ENCODE peak calls at places on chromosome 4, in four cellular contexts. T is GM12878, I is GM13976, V is fibroblast of mammary gland. L is an unnamed sample.

GRCh38 chr4:20292739-20293138 is 41.0 kb downstream of the SLIT2 start:
- DNase-seq in T (no peak), I (no peak), V (no peak), L (no peak)

GRCh38 chr4:120299631-120300030 is 233.0 kb upstream of the MAD2L1 start:
- DNase-seq in T (no peak), V (no peak), I (no peak), L (no peak)

GRCh38 chr4:34432706-34433105 is 1811.6 kb downstream of the ARAP2 start:
- DNase-seq in T (no peak), V (no peak), I (no peak), L (no peak)

GRCh38 chr4:25437951-25438350 is 60.9 kb downstream of the ANAPC4 start:
- DNase-seq in I (no peak), V (no peak), T (no peak), L (no peak)

GRCh38 chr4:40180356-40180755 is 16.5 kb upstream of the RHOH start:
- DNase-seq in T (no peak), I (no peak), V (peak; percentile 97), L (no peak)

GRCh38 chr4:78370625-78371372 is 180.8 kb upstream of the ANXA3 start:
- DNase-seq in T (no peak), V (peak; percentile 24), I (no peak), L (no peak)

GRCh38 chr4:129117705-129118104 is 21.8 kb downstream of the C4orf33 start:
- DNase-seq in T (no peak), V (no peak), I (no peak), L (no peak)

GRCh38 chr4:183436417-183436816 is 8.0 kb upstream of the CDKN2AIP start:
- DNase-seq in T (no peak), I (no peak), V (no peak), L (no peak)

GRCh38 chr4:95548738-95549245 is at the start of gene UNC5C:
- DNase-seq in V (no peak), I (peak; percentile 21), T (no peak), L (no peak)

GRCh38 chr4:79088991-79089705 is 149.9 kb upstream of the PAQR3 start:
- DNase-seq in I (no peak), V (no peak), T (no peak), L (no peak)

GRCh38 chr4:10063544-10064300 is 42.4 kb upstream of the SLC2A9 start:
- DNase-seq in T (no peak), V (peak; percentile 73), I (no peak), L (no peak)

GRCh38 chr4:4327652-4328121 is 37.6 kb downstream of the ZBTB49 start:
- DNase-seq in I (peak; percentile 40), T (no peak), V (peak; percentile 18), L (no peak)

GRCh38 chr4:148686449-148686848 is 244.2 kb upstream of the NR3C2 start:
- DNase-seq in V (no peak), T (no peak), I (no peak), L (no peak)

GRCh38 chr4:38455092-38455855 is 208.7 kb upstream of the KLF3 start:
- DNase-seq in V (no peak), T (peak; percentile 53), I (peak; percentile 53), L (no peak)

GRCh38 chr4:185518494-185518893 is 16.8 kb downstream of the PDLIM3 start:
- DNase-seq in V (no peak), T (no peak), I (no peak), L (no peak)

GRCh38 chr4:63458010-63458409 is 951.2 kb downstream of the TECRL start:
- DNase-seq in T (no peak), I (no peak), V (no peak), L (no peak)

GRCh38 chr4:99383833-99384392 is 31.4 kb upstream of the ADH1C start:
- DNase-seq in V (peak; percentile 98), I (no peak), T (no peak), L (no peak)

GRCh38 chr4:2168469-2169319 is 73.2 kb downstream of the HAUS3 start:
- DNase-seq in T (no peak), I (no peak), V (no peak), L (no peak)

GRCh38 chr4:55386840-55387239 is 8.9 kb upstream of the TMEM165 start:
- DNase-seq in T (no peak), V (no peak), I (no peak), L (no peak)

GRCh38 chr4:36187723-36188333 is 56.5 kb downstream of the ARAP2 start:
- DNase-seq in V (peak; percentile 31), I (no peak), T (no peak), L (no peak)

GRCh38 chr4:135073389-135073788 is 871.8 kb upstream of the PABPC4L start:
- DNase-seq in V (no peak), T (no peak), I (no peak), L (no peak)

GRCh38 chr4:24583451-24584174 is 741 bp downstream of the DHX15 start:
- DNase-seq in V (peak; percentile 57), T (no peak), I (peak; percentile 69), L (peak; percentile 48)

GRCh38 chr4:66000500-66001117 is 330.3 kb upstream of the EPHA5 start:
- DNase-seq in V (peak; percentile 38), T (no peak), I (no peak), L (no peak)

GRCh38 chr4:47530801-47531200 is 45.7 kb downstream of the ATP10D start:
- DNase-seq in V (no peak), T (no peak), I (no peak), L (no peak)

GRCh38 chr4:61555789-61556188 is 355.7 kb downstream of the ADGRL3 start:
- DNase-seq in I (no peak), V (no peak), T (no peak), L (no peak)

GRCh38 chr4:92317047-92317446 is 13.3 kb downstream of the GRID2 start:
- DNase-seq in I (no peak), V (no peak), T (no peak), L (no peak)
- TF ChIP-seq CTCF in I (no peak), V (no peak), T (no peak), L (no peak)

DNA sequence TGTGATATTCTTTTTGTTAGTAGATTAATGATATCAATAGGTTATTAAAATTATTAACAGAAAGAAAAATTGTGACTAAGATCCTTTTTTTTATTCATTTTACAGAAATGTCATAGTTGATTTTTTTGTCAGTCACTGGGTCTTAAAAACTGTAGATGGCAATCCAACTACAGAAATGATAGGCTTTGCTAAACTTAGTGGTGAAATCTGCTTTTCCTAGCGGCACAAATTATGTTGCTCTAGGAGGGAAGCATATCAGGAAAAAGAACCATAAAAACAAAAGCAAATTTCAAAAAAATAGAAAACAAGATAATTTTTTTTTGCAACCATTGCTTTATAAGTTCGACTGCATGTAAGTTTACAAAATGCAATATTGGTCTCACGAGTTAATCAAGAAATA is 443.5 kb upstream of the IGFBP7 start:
- DNase-seq in T (no peak), I (no peak), V (no peak), L (no peak)
- TF ChIP-seq CTCF in T (no peak), I (no peak), V (no peak), L (no peak)

GRCh38 chr4:68673143-68673542 is 2.7 kb upstream of the UGT2B15 start:
- DNase-seq in V (no peak), I (no peak), T (no peak), L (no peak)
- TF ChIP-seq CTCF in V (no peak), I (no peak), T (no peak), L (no peak)

GRCh38 chr4:152476796-152477195 is 59.1 kb downstream of the FBXW7 start:
- DNase-seq in T (no peak), I (no peak), V (no peak), L (no peak)

GRCh38 chr4:152468408-152468807 is 67.5 kb downstream of the FBXW7 start:
- DNase-seq in V (no peak), I (no peak), T (no peak), L (no peak)

GRCh38 chr4:152471251-152471792 is 64.6 kb downstream of the FBXW7 start:
- DNase-seq in T (no peak), V (no peak), I (no peak), L (no peak)
- TF ChIP-seq CTCF in T (no peak), V (no peak), I (no peak), L (no peak)

GRCh38 chr4:152965614-152966013 is 29.5 kb downstream of the FHDC1 start:
- DNase-seq in T (no peak), V (peak; percentile 18), I (no peak), L (no peak)

GRCh38 chr4:152962160-152962559 is 26.0 kb downstream of the FHDC1 start:
- DNase-seq in V (no peak), I (no peak), T (no peak), L (no peak)

GRCh38 chr4:152959080-152959479 is 23.0 kb downstream of the FHDC1 start:
- DNase-seq in I (no peak), T (no peak), V (no peak), L (no peak)

GRCh38 chr4:152961041-152961751 is 25.1 kb downstream of the FHDC1 start:
- DNase-seq in V (no peak), T (no peak), I (no peak), L (no peak)

GRCh38 chr4:152961752-152962117 is 25.6 kb downstream of the FHDC1 start:
- DNase-seq in I (no peak), T (no peak), V (no peak), L (no peak)
- TF ChIP-seq CTCF in I (no peak), T (no peak), V (no peak), L (no peak)

GRCh38 chr4:180456928-180457327 is 1786.3 kb upstream of the TENM3 start:
- DNase-seq in T (no peak), V (no peak), I (no peak), L (no peak)
- TF ChIP-seq CTCF in T (peak; percentile 3), V (no peak), I (no peak), L (no peak)

DNA sequence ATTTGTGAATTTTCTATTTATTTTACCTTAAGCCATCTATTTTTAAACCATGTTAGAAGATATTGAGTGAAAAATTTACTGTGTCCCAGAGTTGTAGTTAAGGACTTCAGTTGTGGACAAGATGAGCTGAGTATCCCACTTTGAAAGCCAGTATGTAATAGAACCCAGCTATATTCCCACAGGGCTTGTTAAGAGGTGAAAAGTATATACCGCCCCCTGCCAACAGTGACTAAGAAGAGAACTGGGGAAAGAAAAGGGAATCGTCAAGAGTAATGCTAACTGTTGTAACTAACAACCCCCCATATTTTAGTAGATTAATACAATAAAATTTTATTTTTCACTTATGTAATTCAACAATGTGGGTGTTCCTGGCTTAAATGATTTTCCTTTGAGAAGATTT is 250.3 kb upstream of the GIMD1 start:
- DNase-seq in I (no peak), T (no peak), V (peak; percentile 50), L (no peak)
- TF ChIP-seq CTCF in I (no peak), T (no peak), V (peak; percentile 5), L (no peak)